ENCODE peak calls at places on chromosome 1, in ten cellular contexts. H is GM12865, B is HuH-7, K is NCI-H1092 treated with DMSO at 0.1 percent for 48 hours, G is lung, I is fibroblast of mammary gland, M is ecto neural progenitor cell, E is DMS153, C is NCI-H524, A is iPS-NIHi11. F is an unnamed sample.

GRCh38 chr1:44660176-44660575 is 14.1 kb downstream of the TMEM53 start:
- DNase-seq in E (peak), A (peak), C (peak), G (no peak), M (no peak), B (no peak), I (no peak), K (peak), H (no peak), F (peak)

GRCh38 chr1:59061876-59062275 is 235.0 kb upstream of the FGGY start:
- DNase-seq in K (no peak), M (no peak), I (peak), C (no peak), B (no peak), A (no peak), G (peak), H (peak), E (no peak), F (peak)

GRCh38 chr1:3858231-3858981 is 1.1 kb downstream of the DFFB start:
- DNase-seq in B (peak), C (no peak), I (peak), E (no peak), M (peak), A (peak), H (peak), K (no peak), G (no peak), F (peak)

GRCh38 chr1:108141604-108142003 is 58.5 kb downstream of the SLC25A24 start:
- DNase-seq in A (no peak), H (no peak), K (no peak), M (no peak), B (no peak), G (no peak), E (no peak), I (peak), C (no peak), F (peak)

GRCh38 chr1:3459051-3459908 is 4.8 kb downstream of the ARHGEF16 start:
- DNase-seq in M (no peak), H (no peak), I (no peak), A (no peak), G (no peak), C (no peak), B (no peak), E (no peak), K (no peak), F (no peak)

GRCh38 chr1:187605736-187606135 is 777.0 kb downstream of the PLA2G4A start:
- DNase-seq in H (no peak), M (no peak), C (no peak), E (peak), K (no peak), I (no peak), B (no peak), G (no peak), A (no peak), F (no peak)

GRCh38 chr1:67464741-67465140 is 34.5 kb upstream of the SERBP1 start:
- DNase-seq in G (no peak), H (no peak), A (no peak), M (no peak), I (no peak), C (no peak), E (no peak), K (no peak), B (no peak), F (no peak)

GRCh38 chr1:220432408-220432807 is 95.5 kb upstream of the MARK1 start:
- DNase-seq in A (no peak), E (no peak), H (no peak), K (no peak), G (no peak), C (no peak), M (no peak), B (no peak), I (peak), F (peak)

GRCh38 chr1:31902509-31902857 is 35.7 kb downstream of the PTP4A2 start:
- DNase-seq in H (peak), C (no peak), K (no peak), B (no peak), G (no peak), A (no peak), E (no peak), M (no peak), I (no peak), F (no peak)

F was measured in MCF 10A.